ENCODE peak calls at places on chromosomes 6 and 20, in eight cellular contexts. C is fibroblast of pulmonary artery, X is heart right ventricle, S is GM10248, L is MCF 10A, B is GM12865, G is WTC11, N is neural crest cell. I is an unnamed sample.

GRCh38 chr6:149856256-149856994 is 7.7 kb downstream of the LRP11 start:
- DNase-seq in C (no peak), X (no peak), S (no peak), L (no peak), B (no peak), G (no peak), N (no peak), I (no peak)

GRCh38 chr6:51542466-51542865 is 544.9 kb downstream of the PKHD1 start:
- DNase-seq in C (no peak), X (no peak), S (no peak), L (no peak), B (no peak), G (no peak), N (no peak), I (no peak)

GRCh38 chr20:5127204-5127858 is 523 bp downstream of the CDS2 start:
- DNase-seq in C (peak), X (peak), S (peak), L (peak), B (peak), G (peak), N (peak), I (peak)

GRCh38 chr6:155786528-155786927 is 330.9 kb upstream of the NOX3 start:
- DNase-seq in C (no peak), X (no peak), S (no peak), L (no peak), B (no peak), G (no peak), N (no peak), I (no peak)

GRCh38 chr6:134217516-134218140 is 100.3 kb downstream of the SGK1 start:
- DNase-seq in C (no peak), X (no peak), S (no peak), L (no peak), B (no peak), G (no peak), N (no peak), I (no peak)

GRCh38 chr20:46939031-46939430 is 44.4 kb downstream of the EYA2 start:
- DNase-seq in C (peak), X (no peak), S (no peak), L (peak), B (peak), G (peak), N (no peak), I (no peak)

GRCh38 chr20:59912609-59913008 is 20.8 kb downstream of the SYCP2 start:
- DNase-seq in C (no peak), X (no peak), S (no peak), L (no peak), B (peak), G (no peak), N (no peak), I (no peak)

GRCh38 chr6:150238294-150238693 is 95.5 kb downstream of the PPP1R14C start:
- DNase-seq in C (peak), X (peak), S (no peak), L (no peak), B (no peak), G (no peak), N (no peak), I (no peak)

GRCh38 chr6:23633986-23634385 is 492.0 kb upstream of the NRSN1 start:
- DNase-seq in C (no peak), X (no peak), S (no peak), L (no peak), B (no peak), G (no peak), N (peak), I (no peak)

GRCh38 chr6:71123051-71123450 is 165.6 kb upstream of the OGFRL1 start:
- DNase-seq in C (peak), X (no peak), S (no peak), L (no peak), B (no peak), G (no peak), N (no peak), I (no peak)

GRCh38 chr6:125509477-125509876 is 207.7 kb upstream of the HDDC2 start:
- DNase-seq in C (no peak), X (no peak), S (no peak), L (no peak), B (no peak), G (no peak), N (no peak), I (no peak)

GRCh38 chr6:100160913-100161312 is 166.9 kb upstream of the MCHR2 start:
- DNase-seq in C (no peak), X (no peak), S (no peak), L (no peak), B (no peak), G (peak), N (no peak), I (no peak)

GRCh38 chr20:38435555-38435939 is 419 bp upstream of the SNHG17 start:
- DNase-seq in C (peak), X (no peak), S (no peak), L (peak), B (no peak), G (no peak), N (no peak), I (no peak)

GRCh38 chr6:151409260-151409659 is 17.9 kb upstream of the ZBTB2 start:
- DNase-seq in C (no peak), X (no peak), S (peak), L (no peak), B (no peak), G (no peak), N (no peak), I (no peak)

GRCh38 chr6:147058786-147059434 is 145.3 kb upstream of the STXBP5 start:
- DNase-seq in C (no peak), X (no peak), S (no peak), L (peak), B (no peak), G (no peak), N (no peak), I (no peak)

GRCh38 chr6:161396539-161396938 is 122.7 kb upstream of the AGPAT4 start:
- DNase-seq in C (no peak), X (no peak), S (no peak), L (peak), B (no peak), G (no peak), N (no peak), I (no peak)
- TF ChIP-seq CTCF in C (no peak), X (no peak), S (no peak), L (no peak), B (no peak), G (no peak), N (no peak), I (no peak)

GRCh38 chr20:10902836-10903410 is 229.1 kb upstream of the JAG1 start:
- DNase-seq in C (peak), X (no peak), S (no peak), L (no peak), B (no peak), G (no peak), N (no peak), I (no peak)
- TF ChIP-seq CTCF in C (no peak), X (no peak), S (no peak), L (no peak), B (no peak), G (no peak), N (no peak), I (no peak)

DNA sequence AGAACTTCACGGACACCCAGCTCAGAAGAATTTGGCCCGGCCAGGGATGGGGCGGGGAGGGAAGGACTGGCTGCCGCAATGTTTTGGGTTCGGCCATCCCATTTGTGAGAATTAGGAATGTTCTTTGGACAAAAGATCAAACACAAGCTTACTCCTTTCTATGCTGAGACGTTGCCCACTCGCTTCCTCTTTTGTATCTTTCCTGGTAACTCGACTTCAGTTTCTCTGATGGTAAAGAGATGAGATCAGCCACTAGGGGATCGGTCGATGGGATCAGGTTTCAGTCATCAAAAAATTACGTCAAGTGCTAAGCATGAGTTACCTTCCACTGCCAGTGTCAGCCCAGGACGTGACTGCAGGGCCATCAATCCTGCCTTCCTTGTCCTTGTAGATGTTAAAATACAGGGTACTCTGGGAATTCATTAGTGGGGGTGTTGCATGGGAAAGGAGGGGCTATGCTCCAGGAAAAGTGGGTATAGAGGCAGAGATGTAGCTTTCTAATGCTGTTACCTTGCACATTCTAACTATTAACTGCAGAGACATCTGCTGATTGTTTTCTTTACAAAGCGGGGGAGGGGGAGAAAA is 190.2 kb downstream of the TSHZ2 start:
- DNase-seq in C (peak), X (peak), S (peak), L (peak), B (peak), G (peak), N (peak), I (peak)
- TF ChIP-seq CTCF in C (peak), X (no peak), S (no peak), L (no peak), B (peak), G (no peak), N (peak), I (peak)

GRCh38 chr6:169520104-169520503 is 181.7 kb downstream of the WDR27 start:
- DNase-seq in C (peak), X (no peak), S (no peak), L (no peak), B (no peak), G (no peak), N (no peak), I (no peak)
- TF ChIP-seq CTCF in C (peak), X (no peak), S (peak), L (no peak), B (no peak), G (no peak), N (peak), I (no peak)

DNA sequence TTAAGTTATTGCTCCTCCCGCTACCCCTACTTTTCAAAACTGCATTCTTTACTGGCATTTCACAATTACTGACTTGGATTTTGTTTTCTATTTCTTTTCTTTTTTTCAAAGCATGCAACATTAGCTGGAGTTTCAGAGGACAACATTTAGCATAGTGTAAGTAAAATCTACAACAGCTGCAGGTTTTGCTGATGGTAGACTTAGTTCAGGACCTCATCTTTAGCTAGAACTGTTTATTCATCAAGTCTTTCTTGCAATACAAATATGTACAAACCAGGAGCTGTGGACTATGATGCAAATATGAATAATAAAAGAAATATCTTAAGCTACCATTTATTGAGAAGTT is 728 bp upstream of the CEP162 start:
- DNase-seq in C (no peak), X (no peak), S (no peak), L (no peak), B (no peak), G (no peak), N (no peak), I (no peak)
- TF ChIP-seq CTCF in C (no peak), X (no peak), S (no peak), L (no peak), B (no peak), G (no peak), N (peak), I (no peak)